ENCODE peak calls at places on chromosomes 5 and 9, in six cellular contexts. S, E, R, A, J and D are unnamed samples.

GRCh38 chr5:107063511-107063910 is 607.2 kb downstream of the EFNA5 start:
- DNase-seq in R (no peak), E (no peak), S (no peak), A (no peak), J (no peak), D (peak)

GRCh38 chr9:91770229-91770628 is 179.8 kb downstream of the ROR2 start:
- DNase-seq in S (no peak), A (no peak), R (no peak), J (no peak), E (no peak), D (no peak)

GRCh38 chr9:17018540-17019196 is 116.2 kb upstream of the CNTLN start:
- DNase-seq in E (no peak), J (no peak), S (no peak), A (no peak), R (no peak), D (no peak)

GRCh38 chr5:175657593-175658271 is at the start of gene HRH2:
- DNase-seq in R (peak), S (no peak), A (no peak), J (no peak), E (no peak), D (no peak)

GRCh38 chr5:180790020-180790419 is 12.6 kb downstream of the MGAT1 start:
- DNase-seq in E (no peak), J (peak), S (no peak), R (peak), A (no peak), D (no peak)

GRCh38 chr9:108933231-108933630 is 693 bp downstream of the ELP1 start:
- DNase-seq in S (no peak), J (no peak), E (no peak), A (peak), R (no peak), D (peak)

GRCh38 chr5:66633754-66634153 is 37.6 kb downstream of the MAST4 start:
- DNase-seq in S (no peak), A (no peak), J (no peak), E (no peak), R (no peak), D (no peak)

GRCh38 chr9:28135571-28135970 is 562.3 kb upstream of the C9orf72 start:
- DNase-seq in J (no peak), R (no peak), E (no peak), S (no peak), A (no peak), D (no peak)

GRCh38 chr5:56257010-56257409 is 23.9 kb upstream of the ANKRD55 start:
- DNase-seq in J (no peak), S (no peak), A (no peak), R (no peak), E (no peak), D (no peak)

GRCh38 chr5:106113922-106114321 is 1556.8 kb downstream of the EFNA5 start:
- DNase-seq in J (no peak), S (no peak), R (no peak), E (no peak), A (no peak), D (no peak)

GRCh38 chr5:87081511-87082372 is 185.9 kb upstream of the RASA1 start:
- DNase-seq in A (no peak), R (no peak), E (no peak), S (peak), J (no peak), D (no peak)
- H3K4me3 ChIP-seq in A (no peak), R (peak), E (no peak), S (no peak), J (no peak), D (no peak)

DNA sequence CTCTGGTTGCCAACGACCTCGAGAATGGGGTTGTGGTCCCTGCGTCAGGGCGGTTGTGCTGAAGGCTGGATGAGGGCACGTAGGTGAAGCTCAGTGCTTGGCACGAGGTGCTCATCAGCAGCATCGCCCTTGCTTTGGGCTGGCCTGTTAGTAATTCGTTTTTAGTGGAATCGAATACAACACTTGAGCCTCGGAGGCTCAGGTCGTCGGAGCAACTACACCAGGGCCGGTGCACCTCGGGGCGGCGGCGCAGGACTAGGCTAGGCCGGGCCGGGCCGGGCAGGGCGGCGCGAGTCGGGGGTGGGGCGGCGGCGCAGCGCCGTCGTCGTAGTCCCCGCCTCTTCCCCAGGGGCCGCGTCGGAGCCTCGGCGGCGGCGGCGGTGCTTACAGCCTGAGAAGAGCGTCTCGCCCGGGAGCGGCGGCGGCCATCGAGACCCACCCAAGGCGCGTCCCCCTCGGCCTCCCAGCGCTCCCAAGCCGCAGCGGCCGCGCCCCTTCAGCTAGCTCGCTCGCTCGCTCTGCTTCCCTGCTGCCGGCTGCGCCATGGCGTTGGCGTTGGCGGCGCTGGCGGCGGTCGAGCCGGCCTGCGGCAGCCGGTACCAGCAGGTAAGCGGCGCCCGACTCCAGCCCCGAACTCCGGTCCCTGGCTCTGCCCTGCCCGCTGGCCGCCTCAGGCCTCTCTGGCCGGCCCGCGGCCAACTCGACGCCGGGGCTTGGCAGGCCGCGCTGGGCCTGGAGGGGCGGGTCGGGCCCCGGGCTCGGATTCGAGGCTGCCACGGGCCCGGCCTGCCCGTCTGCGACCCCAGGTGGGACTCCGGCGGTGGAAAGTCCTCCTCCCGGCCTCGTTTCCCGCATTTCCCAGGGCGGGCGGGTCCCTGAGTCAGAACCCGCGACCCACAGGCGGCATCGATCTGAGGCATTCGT is at the start of gene NDFIP1:
- DNase-seq in S (peak), E (no peak), R (peak), J (peak), A (peak), D (peak)
- TF ChIP-seq CTCF in S (peak), E (no peak), R (no peak), J (no peak), A (no peak), D (no peak)

GRCh38 chr9:113220467-113221002 is 542 bp downstream of the FKBP15 start:
- DNase-seq in E (no peak), S (peak), A (peak), R (no peak), J (no peak), D (no peak)

GRCh38 chr9:113221003-113221799 is at the start of the genes FKBP15 and SLC31A1:
- DNase-seq in S (peak), E (peak), J (peak), R (peak), A (peak), D (peak)

GRCh38 chr9:113221800-113222481 is 597 bp downstream of the SLC31A1 start:
- DNase-seq in J (no peak), R (no peak), E (no peak), A (no peak), S (no peak), D (no peak)

GRCh38 chr9:113219972-113220371 is 1.1 kb downstream of the FKBP15 start:
- DNase-seq in A (peak), E (peak), R (no peak), S (peak), J (no peak), D (no peak)

DNA sequence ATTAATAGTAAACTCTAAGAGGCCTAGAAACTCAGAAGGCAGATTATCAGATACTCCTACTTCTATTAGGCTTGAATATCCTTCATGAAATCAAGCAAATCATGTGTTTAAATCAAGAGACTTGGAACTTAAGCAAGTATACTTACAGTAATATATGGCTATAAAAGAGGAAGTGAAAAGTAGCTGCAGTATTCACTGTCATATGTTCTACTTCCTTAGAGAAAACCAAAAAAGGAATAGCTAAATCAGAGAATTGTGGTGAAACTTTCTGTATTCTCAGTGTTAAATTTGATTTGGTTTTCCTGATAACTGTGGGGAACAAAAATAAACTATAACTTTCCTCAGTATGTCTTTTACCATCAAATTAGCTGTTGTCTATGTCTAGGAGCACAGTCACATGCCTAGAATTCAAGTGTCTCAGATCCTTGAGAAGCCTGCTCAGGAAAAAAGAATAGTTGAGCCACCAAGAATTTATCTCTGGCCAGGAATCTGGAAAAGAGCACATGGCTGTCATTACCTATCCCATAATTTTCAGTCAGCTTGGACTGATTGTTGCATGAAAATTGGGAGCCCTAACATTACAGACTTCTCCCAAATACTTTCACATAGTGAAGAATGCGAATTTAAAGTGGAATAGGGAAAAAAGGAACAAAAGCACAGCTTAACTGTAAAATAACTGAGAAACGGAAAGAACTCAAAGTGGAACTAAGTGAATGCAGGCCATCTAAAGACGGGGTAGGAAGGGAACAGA is 1.7 kb downstream of the FKBP15 start:
- DNase-seq in S (peak), A (peak), E (no peak), J (no peak), R (no peak), D (no peak)
- H3K4me3 ChIP-seq in S (peak), A (peak), E (peak), J (no peak), R (peak), D (no peak)

GRCh38 chr5:145701404-145701803 is 133.7 kb downstream of the PRELID2 start:
- DNase-seq in R (no peak), E (no peak), S (no peak), A (no peak), J (no peak), D (no peak)
- TF ChIP-seq CTCF in R (no peak), E (no peak), S (no peak), A (no peak), J (no peak), D (no peak)

DNA sequence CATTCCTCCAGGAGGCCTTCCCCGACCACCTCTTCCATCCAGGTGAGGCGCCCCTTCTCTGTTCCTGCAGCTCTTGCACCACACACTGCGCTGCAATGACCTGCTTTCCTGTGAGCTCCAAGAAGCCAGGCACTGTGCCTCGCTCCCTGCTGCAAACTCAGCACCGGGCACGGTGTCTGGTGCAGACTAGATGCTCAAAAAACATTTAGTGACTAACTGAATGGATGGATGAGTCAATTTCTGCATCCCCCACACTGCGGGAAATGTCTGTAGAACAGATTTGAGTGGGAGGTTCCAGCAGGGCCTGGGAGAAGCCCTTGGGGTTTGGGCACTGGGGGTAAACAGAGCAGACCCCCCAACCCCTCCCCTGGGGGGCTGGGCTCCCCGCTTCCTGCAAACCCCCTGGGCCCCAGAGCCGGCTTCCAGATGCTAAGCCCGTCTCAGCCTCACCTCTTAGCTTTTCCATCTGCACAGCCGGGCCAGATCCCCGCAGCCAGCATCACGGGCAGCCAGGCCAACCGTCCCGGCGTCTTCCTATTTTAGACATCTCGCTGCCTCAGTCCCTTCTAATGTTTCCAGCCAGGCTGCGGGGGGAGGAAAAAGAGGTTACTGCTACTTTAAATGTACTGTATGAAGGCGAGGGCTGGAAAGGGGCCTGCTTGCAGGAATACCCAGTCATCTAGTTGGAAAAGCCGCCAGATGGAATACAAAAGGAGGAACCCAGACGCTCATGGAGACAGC is 66.9 kb upstream of the GGTA1 start:
- DNase-seq in S (no peak), R (no peak), A (peak), J (no peak), E (no peak), D (peak)
- H3K4me3 ChIP-seq in S (no peak), R (no peak), A (peak), J (no peak), E (peak), D (peak)

DNA sequence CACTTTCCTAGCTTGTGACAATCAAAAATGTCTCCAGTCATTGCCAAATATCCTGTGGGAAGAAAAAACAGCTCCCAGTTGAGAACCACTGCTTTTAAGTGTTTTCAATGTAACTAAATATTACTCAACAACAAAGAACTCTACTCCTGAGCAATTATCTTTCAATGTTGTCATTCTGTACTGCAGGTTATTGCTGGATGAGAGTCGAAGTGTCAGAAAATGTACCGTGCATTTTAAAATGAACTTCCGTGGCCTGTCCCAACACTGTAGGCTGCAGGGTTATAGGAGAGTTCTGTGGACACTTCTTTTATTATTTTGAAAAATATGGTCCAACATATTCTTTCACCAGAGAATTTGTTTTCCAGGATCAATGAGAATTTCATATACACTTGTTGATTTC is 34.8 kb upstream of the AGXT2 start:
- DNase-seq in S (no peak), E (no peak), A (no peak), J (no peak), R (no peak), D (no peak)
- TF ChIP-seq CTCF in S (no peak), E (no peak), A (no peak), J (no peak), R (no peak), D (no peak)

GRCh38 chr9:136196465-136197371 is 8.2 kb downstream of the LHX3 start:
- DNase-seq in E (no peak), A (no peak), S (no peak), R (no peak), J (no peak), D (no peak)
- H3K4me3 ChIP-seq in E (no peak), A (no peak), S (no peak), R (no peak), J (no peak), D (no peak)

GRCh38 chr5:144691936-144692335 is 521.3 kb downstream of the KCTD16 start:
- DNase-seq in A (no peak), R (no peak), J (no peak), S (no peak), E (no peak), D (no peak)

GRCh38 chr5:144703776-144704175 is 533.1 kb downstream of the KCTD16 start:
- DNase-seq in E (no peak), J (no peak), S (no peak), R (no peak), A (no peak), D (no peak)

GRCh38 chr5:144698454-144698853 is 527.8 kb downstream of the KCTD16 start:
- DNase-seq in S (no peak), R (no peak), E (no peak), J (no peak), A (peak), D (no peak)

GRCh38 chr5:144697847-144698262 is 527.2 kb downstream of the KCTD16 start:
- DNase-seq in R (no peak), E (peak), J (no peak), S (no peak), A (peak), D (peak)
- TF ChIP-seq CTCF in R (no peak), E (peak), J (no peak), S (no peak), A (no peak), D (peak)

GRCh38 chr9:107465467-107466451 is 23.8 kb downstream of the KLF4 start:
- DNase-seq in E (no peak), J (peak), R (peak), A (peak), S (peak), D (peak)
- H3K4me3 ChIP-seq in E (peak), J (peak), R (peak), A (peak), S (peak), D (peak)

GRCh38 chr9:97638666-97639065 is 5.0 kb downstream of the NCBP1 start:
- DNase-seq in E (no peak), A (no peak), R (no peak), J (no peak), S (no peak), D (no peak)
- TF ChIP-seq CTCF in E (peak), A (peak), R (no peak), J (no peak), S (peak), D (no peak)